ENCODE peak calls at places on chromosome 19, in seven cellular contexts. One of them, this sample, is unnamed. For H3K36me3, the result is how much of the 10 kb centered on the place peaks cover.

GRCh38 chr19:46678110-46678732 is 17.2 kb upstream of the DACT3 start:
- DNase-seq in uterus: no peak
- DNase-seq in cardiac muscle cell: no peak
- DNase-seq in kidney epithelial cell: no peak
- DNase-seq in PC-3: peak
- DNase-seq in breast epithelium: no peak
- DNase-seq in ascending aorta: no peak
- DNase-seq in this sample: peak

GRCh38 chr19:17405250-17406038 is at the start of gene BST2:
- DNase-seq in uterus: peak
- DNase-seq in cardiac muscle cell: peak
- DNase-seq in kidney epithelial cell: peak
- DNase-seq in PC-3: no peak
- DNase-seq in breast epithelium: no peak
- DNase-seq in ascending aorta: peak
- DNase-seq in this sample: peak

GRCh38 chr19:11151181-11151580 is 4.4 kb downstream of the SPC24 start:
- DNase-seq in uterus: no peak
- DNase-seq in cardiac muscle cell: no peak
- DNase-seq in kidney epithelial cell: no peak
- DNase-seq in PC-3: no peak
- DNase-seq in breast epithelium: no peak
- DNase-seq in ascending aorta: peak
- DNase-seq in this sample: no peak

GRCh38 chr19:53091413-53091812 is 11.8 kb downstream of the ZNF160 start:
- DNase-seq in uterus: no peak
- DNase-seq in cardiac muscle cell: no peak
- DNase-seq in kidney epithelial cell: no peak
- DNase-seq in PC-3: no peak
- DNase-seq in breast epithelium: no peak
- DNase-seq in ascending aorta: no peak
- DNase-seq in this sample: peak

GRCh38 chr19:37933965-37934364 is 27.0 kb downstream of the SIPA1L3 start:
- DNase-seq in uterus: no peak
- DNase-seq in cardiac muscle cell: peak
- DNase-seq in kidney epithelial cell: no peak
- DNase-seq in PC-3: no peak
- DNase-seq in breast epithelium: no peak
- DNase-seq in ascending aorta: no peak
- DNase-seq in this sample: no peak

GRCh38 chr19:50432658-50433057 is at the start of gene MYBPC2:
- DNase-seq in uterus: no peak
- DNase-seq in cardiac muscle cell: peak
- DNase-seq in kidney epithelial cell: no peak
- DNase-seq in PC-3: no peak
- DNase-seq in breast epithelium: no peak
- DNase-seq in ascending aorta: no peak
- DNase-seq in this sample: peak

GRCh38 chr19:28242317-28242927 is 970.5 kb downstream of the UQCRFS1 start:
- DNase-seq in uterus: no peak
- DNase-seq in cardiac muscle cell: peak
- DNase-seq in kidney epithelial cell: no peak
- DNase-seq in PC-3: no peak
- DNase-seq in breast epithelium: no peak
- DNase-seq in ascending aorta: no peak
- DNase-seq in this sample: peak

GRCh38 chr19:55158848-55159793 is 1.6 kb upstream of the TNNI3 start:
- DNase-seq in uterus: no peak
- DNase-seq in cardiac muscle cell: peak
- DNase-seq in kidney epithelial cell: no peak
- DNase-seq in PC-3: peak
- DNase-seq in breast epithelium: no peak
- DNase-seq in ascending aorta: no peak
- DNase-seq in this sample: peak

GRCh38 chr19:58274771-58275199 is 4.0 kb upstream of the ZNF8 start:
- DNase-seq in uterus: no peak
- DNase-seq in cardiac muscle cell: no peak
- DNase-seq in kidney epithelial cell: no peak
- DNase-seq in PC-3: peak
- DNase-seq in breast epithelium: no peak
- DNase-seq in ascending aorta: no peak
- DNase-seq in this sample: no peak

GRCh38 chr19:29583196-29584006 is 22.7 kb upstream of the POP4 start:
- DNase-seq in uterus: no peak
- DNase-seq in cardiac muscle cell: peak
- DNase-seq in kidney epithelial cell: no peak
- DNase-seq in PC-3: peak
- DNase-seq in breast epithelium: no peak
- DNase-seq in ascending aorta: no peak
- DNase-seq in this sample: no peak

GRCh38 chr19:42290136-42290522 is 11.8 kb upstream of the PRR19 start:
- DNase-seq in uterus: no peak
- DNase-seq in cardiac muscle cell: no peak
- DNase-seq in kidney epithelial cell: no peak
- DNase-seq in PC-3: no peak
- DNase-seq in breast epithelium: no peak
- DNase-seq in ascending aorta: peak
- DNase-seq in this sample: no peak

GRCh38 chr19:15449620-15450527 is at the start of gene WIZ:
- DNase-seq in uterus: peak
- DNase-seq in cardiac muscle cell: peak
- DNase-seq in kidney epithelial cell: no peak
- DNase-seq in PC-3: peak
- DNase-seq in breast epithelium: peak
- DNase-seq in ascending aorta: peak
- DNase-seq in this sample: peak

GRCh38 chr19:343941-344624 is 513 bp downstream of the MIER2 start:
- DNase-seq in uterus: no peak
- DNase-seq in cardiac muscle cell: peak
- DNase-seq in kidney epithelial cell: no peak
- DNase-seq in PC-3: no peak
- DNase-seq in breast epithelium: no peak
- DNase-seq in ascending aorta: no peak
- DNase-seq in this sample: peak

GRCh38 chr19:17468302-17469091 is 1.8 kb upstream of the SLC27A1 start:
- DNase-seq in uterus: peak
- DNase-seq in cardiac muscle cell: peak
- DNase-seq in kidney epithelial cell: no peak
- DNase-seq in PC-3: no peak
- DNase-seq in breast epithelium: peak
- DNase-seq in ascending aorta: peak
- DNase-seq in this sample: peak

GRCh38 chr19:48302600-48302959 is 22.8 kb upstream of the EMP3 start:
- DNase-seq in uterus: no peak
- DNase-seq in cardiac muscle cell: no peak
- DNase-seq in kidney epithelial cell: no peak
- DNase-seq in PC-3: no peak
- DNase-seq in breast epithelium: no peak
- DNase-seq in ascending aorta: no peak
- DNase-seq in this sample: no peak

GRCh38 chr19:43229315-43229714 is 23.9 kb upstream of the PSG4 start:
- DNase-seq in uterus: no peak
- DNase-seq in cardiac muscle cell: peak
- DNase-seq in kidney epithelial cell: no peak
- DNase-seq in PC-3: peak
- DNase-seq in breast epithelium: no peak
- DNase-seq in ascending aorta: no peak
- DNase-seq in this sample: no peak

GRCh38 chr19:16386619-16387240 is 62.1 kb downstream of the KLF2 start:
- DNase-seq in uterus: no peak
- DNase-seq in cardiac muscle cell: peak
- DNase-seq in kidney epithelial cell: peak
- DNase-seq in PC-3: peak
- DNase-seq in breast epithelium: no peak
- DNase-seq in ascending aorta: no peak
- DNase-seq in this sample: peak

GRCh38 chr19:8487137-8487851 is 15.1 kb downstream of the PRAM1 start:
- DNase-seq in uterus: no peak
- DNase-seq in cardiac muscle cell: no peak
- DNase-seq in kidney epithelial cell: no peak
- DNase-seq in PC-3: no peak
- DNase-seq in breast epithelium: no peak
- DNase-seq in ascending aorta: no peak
- DNase-seq in this sample: peak

GRCh38 chr19:46609511-46610412 is 8.6 kb downstream of the CALM3 start:
- DNase-seq in uterus: no peak
- DNase-seq in cardiac muscle cell: no peak
- DNase-seq in kidney epithelial cell: no peak
- DNase-seq in PC-3: no peak
- DNase-seq in breast epithelium: no peak
- DNase-seq in ascending aorta: peak
- DNase-seq in this sample: peak

GRCh38 chr19:16406356-16406755 is 65.4 kb downstream of the EPS15L1 start:
- DNase-seq in uterus: no peak
- DNase-seq in cardiac muscle cell: no peak
- DNase-seq in kidney epithelial cell: no peak
- DNase-seq in PC-3: no peak
- DNase-seq in breast epithelium: no peak
- DNase-seq in ascending aorta: no peak
- DNase-seq in this sample: no peak

GRCh38 chr19:33394006-33394722 is 20.7 kb downstream of the CEBPG start:
- DNase-seq in uterus: peak
- DNase-seq in cardiac muscle cell: peak
- DNase-seq in kidney epithelial cell: no peak
- DNase-seq in PC-3: peak
- DNase-seq in breast epithelium: no peak
- DNase-seq in ascending aorta: peak
- DNase-seq in this sample: peak

GRCh38 chr19:52410276-52410675 is 12.6 kb downstream of the ZNF528 start:
- DNase-seq in uterus: no peak
- DNase-seq in cardiac muscle cell: no peak
- DNase-seq in kidney epithelial cell: no peak
- DNase-seq in PC-3: no peak
- DNase-seq in breast epithelium: no peak
- DNase-seq in ascending aorta: no peak
- DNase-seq in this sample: no peak

GRCh38 chr19:6745965-6746364 is 6.5 kb downstream of the TRIP10 start:
- DNase-seq in uterus: no peak
- DNase-seq in cardiac muscle cell: no peak
- DNase-seq in kidney epithelial cell: no peak
- DNase-seq in PC-3: no peak
- DNase-seq in breast epithelium: no peak
- DNase-seq in ascending aorta: no peak
- DNase-seq in this sample: peak

GRCh38 chr19:6740589-6741348 is 1.3 kb downstream of the TRIP10 start:
- DNase-seq in uterus: peak
- DNase-seq in cardiac muscle cell: peak
- DNase-seq in kidney epithelial cell: no peak
- DNase-seq in PC-3: peak
- DNase-seq in breast epithelium: no peak
- DNase-seq in ascending aorta: peak
- DNase-seq in this sample: peak

GRCh38 chr19:6743714-6744380 is 4.4 kb downstream of the TRIP10 start:
- DNase-seq in uterus: no peak
- DNase-seq in cardiac muscle cell: no peak
- DNase-seq in kidney epithelial cell: no peak
- DNase-seq in PC-3: peak
- DNase-seq in breast epithelium: no peak
- DNase-seq in ascending aorta: no peak
- DNase-seq in this sample: peak

GRCh38 chr19:6743071-6743470 is 3.6 kb downstream of the TRIP10 start:
- DNase-seq in uterus: no peak
- DNase-seq in cardiac muscle cell: no peak
- DNase-seq in kidney epithelial cell: no peak
- DNase-seq in PC-3: no peak
- DNase-seq in breast epithelium: no peak
- DNase-seq in ascending aorta: no peak
- DNase-seq in this sample: peak

GRCh38 chr19:6744381-6745288 is 5.2 kb downstream of the TRIP10 start:
- DNase-seq in uterus: peak
- DNase-seq in cardiac muscle cell: peak
- DNase-seq in kidney epithelial cell: no peak
- DNase-seq in PC-3: peak
- DNase-seq in breast epithelium: peak
- DNase-seq in ascending aorta: peak
- DNase-seq in this sample: peak
- H3K36me3 ChIP-seq in uterus: under half
- H3K36me3 ChIP-seq in cardiac muscle cell: under half
- H3K36me3 ChIP-seq in kidney epithelial cell: under half
- H3K36me3 ChIP-seq in PC-3: under half
- H3K36me3 ChIP-seq in breast epithelium: under half
- H3K36me3 ChIP-seq in ascending aorta: under half
- H3K36me3 ChIP-seq in this sample: under half

DNA sequence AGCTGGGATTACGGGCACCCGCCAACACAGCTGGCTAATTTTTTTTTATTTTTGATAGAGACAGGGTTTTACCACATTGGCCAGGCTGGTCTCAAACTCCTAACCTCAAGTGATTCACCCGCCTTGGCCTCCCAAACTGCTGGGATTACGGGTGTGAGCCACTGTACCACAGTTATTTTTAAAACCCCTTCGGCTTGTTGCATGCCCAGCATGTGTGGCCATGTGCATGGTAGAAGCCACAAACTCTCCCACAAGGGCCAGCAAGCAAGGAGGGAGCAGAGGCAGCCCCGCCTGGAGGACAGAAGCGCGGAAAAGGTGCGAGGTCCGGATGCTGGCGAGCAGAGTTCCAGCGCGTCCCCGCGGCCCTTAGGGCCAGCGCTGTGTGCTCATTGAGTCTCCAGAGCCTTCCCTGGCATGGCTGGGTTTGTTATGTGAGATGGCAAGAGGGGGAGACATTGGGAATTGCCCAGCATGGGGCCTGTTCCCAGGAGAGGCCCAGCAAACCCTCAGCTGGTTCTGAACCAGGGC is 12.9 kb downstream of the THOP1 start:
- DNase-seq in uterus: no peak
- DNase-seq in cardiac muscle cell: no peak
- DNase-seq in kidney epithelial cell: no peak
- DNase-seq in PC-3: no peak
- DNase-seq in breast epithelium: no peak
- DNase-seq in ascending aorta: no peak
- DNase-seq in this sample: no peak
- H3K36me3 ChIP-seq in uterus: under half
- H3K36me3 ChIP-seq in cardiac muscle cell: under half
- H3K36me3 ChIP-seq in kidney epithelial cell: under half
- H3K36me3 ChIP-seq in PC-3: under half
- H3K36me3 ChIP-seq in breast epithelium: under half
- H3K36me3 ChIP-seq in ascending aorta: under half
- H3K36me3 ChIP-seq in this sample: under half

GRCh38 chr19:13961826-13962737 is 9.8 kb downstream of the DCAF15 start:
- DNase-seq in uterus: no peak
- DNase-seq in cardiac muscle cell: peak
- DNase-seq in kidney epithelial cell: no peak
- DNase-seq in PC-3: no peak
- DNase-seq in breast epithelium: no peak
- DNase-seq in ascending aorta: no peak
- DNase-seq in this sample: no peak
- H3K36me3 ChIP-seq in uterus: under half
- H3K36me3 ChIP-seq in cardiac muscle cell: under half
- H3K36me3 ChIP-seq in kidney epithelial cell: under half
- H3K36me3 ChIP-seq in PC-3: under half
- H3K36me3 ChIP-seq in breast epithelium: under half
- H3K36me3 ChIP-seq in ascending aorta: half or more
- H3K36me3 ChIP-seq in this sample: under half

DNA sequence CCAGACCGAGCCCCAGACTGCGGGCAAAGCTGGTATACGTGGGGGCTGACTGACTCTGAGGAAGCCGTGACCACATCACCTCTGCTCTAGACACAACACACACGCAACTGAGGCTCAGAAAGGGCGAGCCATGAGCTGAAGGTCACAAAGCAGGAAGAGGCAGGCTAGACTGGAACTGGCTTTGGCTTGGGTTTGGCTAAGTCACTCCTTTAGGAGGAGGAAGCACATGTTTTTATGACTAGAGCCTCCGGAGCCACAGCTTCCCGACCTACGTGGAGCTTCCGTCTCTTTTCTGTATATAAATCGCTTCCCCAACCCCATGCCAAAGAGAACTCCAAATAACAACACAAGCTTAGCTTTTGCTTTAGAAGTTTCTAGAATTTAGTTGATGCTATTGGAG is 48.0 kb downstream of the RFX2 start:
- DNase-seq in uterus: peak
- DNase-seq in cardiac muscle cell: peak
- DNase-seq in kidney epithelial cell: no peak
- DNase-seq in PC-3: no peak
- DNase-seq in breast epithelium: peak
- DNase-seq in ascending aorta: peak
- DNase-seq in this sample: peak
- H3K36me3 ChIP-seq in uterus: under half
- H3K36me3 ChIP-seq in cardiac muscle cell: under half
- H3K36me3 ChIP-seq in kidney epithelial cell: under half
- H3K36me3 ChIP-seq in PC-3: under half
- H3K36me3 ChIP-seq in breast epithelium: under half
- H3K36me3 ChIP-seq in ascending aorta: under half
- H3K36me3 ChIP-seq in this sample: under half

This sample was measured in H7.